ENCODE peak calls at places on chromosomes 3 and 15, in four cellular contexts. T is GM23248; E is naive thymus-derived CD4-positive, alpha-beta T cell; H is CD8-positive, alpha-beta T cell. G is an unnamed sample. For H3K4me1, the result is how much of the 10 kb centered on the place peaks cover.

GRCh38 chr3:126464494-126464893 is 11.2 kb downstream of the ZXDC start:
- DNase-seq in T (no peak), E (no peak), H (no peak), G (no peak)

GRCh38 chr15:36658321-36658720 is 78.9 kb downstream of the CDIN1 start:
- DNase-seq in H (no peak), T (peak), E (no peak), G (no peak)

GRCh38 chr3:187367561-187368103 is 553 bp upstream of the RTP4 start:
- DNase-seq in T (no peak), E (no peak), H (peak), G (no peak)

GRCh38 chr3:23019596-23020300 is 183.4 kb upstream of the UBE2E2 start:
- DNase-seq in H (no peak), T (no peak), E (no peak), G (no peak)

GRCh38 chr3:113574213-113574612 is 41.9 kb downstream of the SIDT1 start:
- DNase-seq in E (no peak), H (no peak), T (no peak), G (no peak)

GRCh38 chr15:29939404-29939803 is 117.1 kb upstream of the TJP1 start:
- DNase-seq in T (peak), E (no peak), H (no peak), G (no peak)

GRCh38 chr15:65405793-65406192 is 17.0 kb downstream of the IGDCC4 start:
- DNase-seq in H (no peak), E (no peak), T (no peak), G (no peak)

GRCh38 chr3:58254144-58254543 is 16.6 kb downstream of the ABHD6 start:
- DNase-seq in H (no peak), T (no peak), E (no peak), G (no peak)

GRCh38 chr15:64837502-64837901 is 4.2 kb upstream of the PLEKHO2 start:
- DNase-seq in T (no peak), H (peak), E (peak), G (no peak)

GRCh38 chr15:94582368-94582767 is 351.0 kb downstream of the MCTP2 start:
- DNase-seq in T (peak), E (no peak), H (no peak), G (peak)

GRCh38 chr3:5071061-5071460 is 51.0 kb upstream of the ARL8B start:
- DNase-seq in T (peak), H (no peak), E (no peak), G (no peak)

GRCh38 chr15:55398243-55398642 is 9.9 kb downstream of the CCPG1 start:
- DNase-seq in H (no peak), T (no peak), E (no peak), G (no peak)

GRCh38 chr3:87167634-87168456 is 59.3 kb upstream of the CHMP2B start:
- DNase-seq in T (peak), H (no peak), E (peak), G (peak)

GRCh38 chr15:51888593-51889195 is 59.2 kb downstream of the TMOD3 start:
- DNase-seq in E (no peak), H (no peak), T (peak), G (no peak)

GRCh38 chr3:127792664-127793292 is 29.5 kb downstream of the MGLL start:
- DNase-seq in E (no peak), T (peak), H (no peak), G (no peak)

GRCh38 chr3:39383190-39383912 is at the start of gene SLC25A38:
- DNase-seq in E (peak), H (peak), T (peak), G (peak)

GRCh38 chr15:68224546-68225250 is 4.8 kb downstream of the CLN6 start:
- DNase-seq in E (no peak), T (no peak), H (peak), G (no peak)

GRCh38 chr3:18419232-18419631 is 5.9 kb downstream of the SATB1 start:
- DNase-seq in H (no peak), E (no peak), T (no peak), G (no peak)

GRCh38 chr3:86973440-86973839 is 17.5 kb downstream of the VGLL3 start:
- DNase-seq in E (no peak), H (no peak), T (peak), G (no peak)

GRCh38 chr3:158100681-158101080 is 5.5 kb downstream of the SHOX2 start:
- DNase-seq in T (no peak), H (no peak), E (no peak), G (no peak)

GRCh38 chr15:64807051-64807749 is 18.2 kb downstream of the PIF1 start:
- DNase-seq in E (no peak), H (no peak), T (no peak), G (no peak)

GRCh38 chr15:60740787-60741354 is 261.9 kb upstream of the ICE2 start:
- DNase-seq in T (peak), H (no peak), E (no peak), G (no peak)

GRCh38 chr15:29690765-29691475 is 131.3 kb downstream of the TJP1 start:
- DNase-seq in H (no peak), T (no peak), E (no peak), G (no peak)

GRCh38 chr3:151452814-151453213 is 8.0 kb downstream of the IGSF10 start:
- DNase-seq in T (no peak), E (no peak), H (no peak), G (no peak)

GRCh38 chr3:155189478-155189877 is 104.0 kb downstream of the STRIT1 start:
- DNase-seq in T (no peak), H (no peak), E (no peak), G (no peak)

GRCh38 chr3:131819656-131820055 is 215.2 kb downstream of the CPNE4 start:
- DNase-seq in T (no peak), E (no peak), H (no peak), G (no peak)

GRCh38 chr3:45560270-45561020 is 34.1 kb upstream of the LIMD1 start:
- DNase-seq in T (peak), H (no peak), E (no peak), G (no peak)

GRCh38 chr3:13550791-13551360 is 2.0 kb downstream of the FBLN2 start:
- DNase-seq in E (no peak), H (no peak), T (no peak), G (no peak)

GRCh38 chr3:13547591-13548371 is 1.1 kb upstream of the FBLN2 start:
- DNase-seq in H (no peak), E (no peak), T (no peak), G (no peak)

GRCh38 chr3:13549513-13550256 is 760 bp downstream of the FBLN2 start:
- DNase-seq in E (no peak), H (peak), T (peak), G (no peak)

GRCh38 chr3:13550257-13550693 is 1.4 kb downstream of the FBLN2 start:
- DNase-seq in T (no peak), E (no peak), H (no peak), G (no peak)

GRCh38 chr3:13548696-13549512 is at the start of gene FBLN2:
- DNase-seq in E (no peak), T (peak), H (no peak), G (no peak)
- H3K4me1 ChIP-seq in E (under half), T (half or more), H (half or more), G (under half)

DNA sequence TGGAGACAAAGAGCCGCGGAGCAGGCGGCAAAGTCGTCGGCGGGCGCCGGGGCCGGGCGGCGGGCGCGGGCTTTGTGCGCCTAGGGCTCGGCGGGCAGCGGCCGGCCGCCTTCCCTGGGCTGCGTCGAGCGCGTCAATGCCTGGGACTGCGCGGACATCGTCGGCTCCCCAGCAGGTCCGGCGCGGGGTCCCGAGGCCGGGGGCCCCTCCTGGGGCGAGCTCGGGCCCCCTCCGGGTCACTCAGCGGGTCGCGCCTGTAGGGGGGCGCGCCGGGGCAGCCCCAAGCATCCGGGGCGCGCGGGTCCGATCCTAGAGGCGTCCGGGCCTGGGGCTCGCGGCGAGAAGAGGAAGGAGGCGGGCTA is 761 bp downstream of the TLE3 start:
- DNase-seq in H (no peak), E (no peak), T (peak), G (no peak)
- H3K4me1 ChIP-seq in H (half or more), E (under half), T (under half), G (under half)

GRCh38 chr15:82856397-82857170 is 47.2 kb downstream of the WHAMM start:
- DNase-seq in T (no peak), H (no peak), E (no peak), G (no peak)

GRCh38 chr15:82852906-82853635 is 43.6 kb downstream of the WHAMM start:
- DNase-seq in T (no peak), H (peak), E (no peak), G (no peak)

GRCh38 chr15:82855286-82856092 is 46.1 kb downstream of the WHAMM start:
- DNase-seq in E (no peak), T (no peak), H (no peak), G (no peak)

GRCh38 chr15:82851981-82852511 is 42.6 kb downstream of the WHAMM start:
- DNase-seq in T (peak), H (no peak), E (no peak), G (no peak)

GRCh38 chr15:82854554-82854953 is 45.1 kb downstream of the WHAMM start:
- DNase-seq in H (no peak), E (no peak), T (no peak), G (no peak)
- H3K4me1 ChIP-seq in H (under half), E (under half), T (under half), G (under half)

GRCh38 chr15:85463976-85464375 is 83.6 kb downstream of the AKAP13 start:
- DNase-seq in T (no peak), E (no peak), H (no peak), G (no peak)
- H3K4me1 ChIP-seq in T (under half), E (under half), H (under half), G (under half)

GRCh38 chr15:74786659-74787165 is 4.8 kb downstream of the CSK start:
- DNase-seq in H (peak), E (no peak), T (peak), G (no peak)

GRCh38 chr15:74785716-74786032 is 3.8 kb downstream of the CSK start:
- DNase-seq in T (no peak), E (no peak), H (peak), G (no peak)

GRCh38 chr15:74783808-74784175 is 1.9 kb downstream of the CSK start:
- DNase-seq in T (no peak), H (no peak), E (no peak), G (no peak)

GRCh38 chr15:74784426-74784825 is 2.5 kb downstream of the CSK start:
- DNase-seq in E (no peak), T (no peak), H (no peak), G (no peak)

DNA sequence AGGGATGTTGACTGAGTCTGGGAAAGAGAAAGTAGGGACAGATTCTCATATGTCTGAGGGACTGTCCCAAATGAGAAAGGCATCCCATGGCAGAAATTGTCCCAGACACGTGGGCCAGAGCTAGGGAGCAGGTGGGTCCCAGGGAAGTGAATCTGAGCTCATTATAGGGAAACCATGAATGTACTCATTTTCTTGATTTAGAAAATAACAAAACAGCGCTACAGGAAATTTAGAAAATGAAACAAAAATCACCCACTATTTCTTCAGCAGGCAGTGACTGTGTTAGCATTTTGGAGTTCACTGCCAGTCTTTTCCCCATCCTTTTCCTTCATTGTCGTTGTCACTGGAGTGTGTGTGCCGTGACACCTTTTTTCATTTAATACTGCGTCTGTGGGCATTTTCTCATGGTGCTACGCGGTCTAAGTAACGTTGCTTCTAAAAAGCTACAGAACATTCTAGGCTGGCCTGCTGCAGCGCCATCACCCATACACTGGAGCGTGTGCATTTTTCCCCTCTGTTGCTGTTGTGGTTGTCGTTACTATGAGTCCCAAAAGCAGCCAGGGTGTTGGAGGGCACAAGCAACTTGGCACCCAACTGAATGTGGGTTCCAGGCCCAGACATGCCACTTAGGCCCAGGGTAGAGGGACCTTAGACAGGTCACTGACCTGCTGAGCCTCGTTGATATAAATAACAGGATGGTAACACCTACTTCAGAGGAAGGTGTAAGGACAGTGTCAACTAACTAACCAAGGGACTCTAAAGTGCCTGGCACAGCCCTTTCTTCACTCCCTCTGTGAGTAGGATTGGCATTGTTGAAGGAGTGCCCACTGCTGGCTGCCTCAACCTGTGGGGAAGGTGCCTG is 3.2 kb downstream of the CSK start:
- DNase-seq in H (peak), T (no peak), E (no peak), G (no peak)
- H3K4me1 ChIP-seq in H (half or more), T (under half), E (half or more), G (under half)

DNA sequence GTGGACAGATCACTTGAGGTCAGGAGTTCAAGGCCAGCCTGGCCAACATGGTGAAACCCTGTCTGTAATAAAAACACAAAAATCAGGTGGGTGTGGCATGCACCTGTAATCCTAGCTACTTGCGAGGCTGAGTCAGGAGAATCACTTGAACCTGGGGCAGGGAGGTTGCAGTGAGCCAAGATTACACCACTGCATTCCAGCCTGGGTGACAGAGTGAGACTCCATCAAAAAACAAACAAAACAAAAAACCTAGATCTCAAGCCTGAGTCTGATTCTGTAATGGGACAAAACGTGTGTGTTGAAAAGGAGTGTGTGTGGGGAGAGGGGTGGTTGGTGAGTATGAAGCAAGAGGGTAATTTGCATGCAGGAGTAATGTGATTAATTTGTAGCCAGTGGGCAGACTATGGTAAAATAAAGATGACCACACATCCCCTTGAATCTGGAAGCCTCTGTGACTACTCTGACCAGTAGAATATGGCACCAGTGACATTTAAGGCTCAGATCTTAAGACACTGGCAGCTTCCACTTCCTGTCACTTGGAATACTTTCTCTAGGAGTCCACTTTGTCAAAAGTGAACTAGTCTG is 18.4 kb upstream of the OPA1 start:
- DNase-seq in H (no peak), E (no peak), T (no peak), G (no peak)
- H3K4me1 ChIP-seq in H (under half), E (under half), T (under half), G (under half)

GRCh38 chr3:141239551-141240281 is 8.1 kb downstream of the PXYLP1 start:
- DNase-seq in H (no peak), E (no peak), T (no peak), G (no peak)
- H3K4me1 ChIP-seq in H (half or more), E (under half), T (under half), G (under half)

GRCh38 chr3:51670053-51670666 is 892 bp upstream of the TEX264 start:
- DNase-seq in T (no peak), E (peak), H (no peak), G (no peak)

GRCh38 chr3:51672083-51672475 is 1.0 kb downstream of the TEX264 start:
- DNase-seq in E (no peak), H (no peak), T (no peak), G (no peak)

GRCh38 chr3:51671090-51672082 is at the start of gene TEX264:
- DNase-seq in E (peak), T (peak), H (peak), G (peak)

GRCh38 chr3:51669241-51670052 is 1.6 kb upstream of the TEX264 start:
- DNase-seq in H (peak), T (peak), E (peak), G (peak)

DNA sequence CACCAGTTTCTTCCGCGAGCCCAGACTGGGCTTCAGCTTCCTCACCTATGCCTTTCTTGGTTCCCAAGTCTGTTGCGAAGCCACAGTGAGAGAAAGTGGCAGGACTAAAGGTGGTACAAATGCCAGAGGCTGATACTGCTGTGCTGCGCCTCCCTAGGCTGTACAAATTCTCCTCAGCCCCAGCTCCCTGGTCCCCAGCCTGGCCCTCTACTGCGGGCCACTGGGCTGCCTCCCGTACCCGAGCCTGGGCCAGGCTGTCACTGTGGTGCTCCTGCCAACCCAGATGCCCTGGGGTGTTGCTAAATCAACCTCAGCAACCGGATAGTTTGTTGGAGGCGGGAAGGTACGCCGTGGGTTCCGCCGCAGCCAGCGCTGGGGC is 352 bp upstream of the TEX264 start:
- DNase-seq in H (no peak), E (no peak), T (no peak), G (no peak)
- H3K4me1 ChIP-seq in H (half or more), E (under half), T (under half), G (under half)

GRCh38 chr3:193788189-193788946 is 195.4 kb downstream of the OPA1 start:
- DNase-seq in H (no peak), T (peak), E (no peak), G (no peak)

GRCh38 chr3:193790086-193790990 is 197.3 kb downstream of the OPA1 start:
- DNase-seq in H (no peak), E (no peak), T (no peak), G (no peak)

GRCh38 chr3:193791041-193792032 is 198.3 kb downstream of the OPA1 start:
- DNase-seq in E (no peak), H (no peak), T (no peak), G (no peak)

GRCh38 chr3:193789455-193789854 is 196.4 kb downstream of the OPA1 start:
- DNase-seq in E (no peak), H (no peak), T (no peak), G (no peak)

GRCh38 chr3:193787496-193787870 is 194.5 kb downstream of the OPA1 start:
- DNase-seq in E (no peak), H (no peak), T (no peak), G (no peak)
- H3K4me1 ChIP-seq in E (under half), H (under half), T (under half), G (under half)

GRCh38 chr15:89458440-89458839 is 37.9 kb downstream of the RHCG start:
- DNase-seq in H (no peak), E (no peak), T (no peak), G (no peak)
- H3K4me1 ChIP-seq in H (under half), E (under half), T (under half), G (under half)

G was measured in iPS DF 6.9.